ENCODE peak calls at places on chromosomes 3 and 15, in seven cellular contexts. R, C, X, L, W, B and J are unnamed samples.

GRCh38 chr3:132318451-132318850 is 1.2 kb downstream of the ACP3 start:
- DNase-seq in R (no peak), C (no peak), X (no peak), L (no peak), W (no peak), B (no peak), J (no peak)

GRCh38 chr3:11331101-11331500 is 58.9 kb downstream of the ATG7 start:
- DNase-seq in R (no peak), C (no peak), X (no peak), L (no peak), W (no peak), B (no peak), J (no peak)

GRCh38 chr3:154765241-154765640 is 314.9 kb upstream of the MME start:
- DNase-seq in R (no peak), C (no peak), X (no peak), L (no peak), W (no peak), B (no peak), J (no peak)

GRCh38 chr15:53193149-53193548 is 403.0 kb upstream of the ONECUT1 start:
- DNase-seq in R (no peak), C (peak), X (no peak), L (no peak), W (no peak), B (no peak), J (no peak)

GRCh38 chr3:190734490-190734889 is 128.0 kb downstream of the GMNC start:
- DNase-seq in R (no peak), C (no peak), X (no peak), L (no peak), W (no peak), B (no peak), J (no peak)

GRCh38 chr3:170038434-170039110 is 777 bp downstream of the GPR160 start:
- DNase-seq in R (peak), C (peak), X (peak), L (no peak), W (no peak), B (peak), J (no peak)

GRCh38 chr15:33064878-33065277 is 129.6 kb downstream of the FMN1 start:
- DNase-seq in R (no peak), C (peak), X (no peak), L (no peak), W (peak), B (no peak), J (no peak)

GRCh38 chr3:159938712-159939111 is 49.9 kb upstream of the IL12A start:
- DNase-seq in R (no peak), C (no peak), X (no peak), L (no peak), W (no peak), B (no peak), J (no peak)

GRCh38 chr3:110813541-110813940 is 258.1 kb upstream of the NECTIN3 start:
- DNase-seq in R (no peak), C (no peak), X (no peak), L (no peak), W (no peak), B (no peak), J (no peak)

GRCh38 chr3:79139395-79140060 is 628.3 kb downstream of the ROBO1 start:
- DNase-seq in R (no peak), C (no peak), X (no peak), L (no peak), W (no peak), B (no peak), J (no peak)

GRCh38 chr3:117524890-117525289 is 815.3 kb downstream of the TUSC7 start:
- DNase-seq in R (no peak), C (no peak), X (no peak), L (no peak), W (no peak), B (no peak), J (no peak)

GRCh38 chr15:49675051-49675450 is 54.2 kb downstream of the DTWD1 start:
- DNase-seq in R (no peak), C (no peak), X (no peak), L (no peak), W (peak), B (no peak), J (no peak)

GRCh38 chr15:53401503-53401902 is 358.0 kb downstream of the WDR72 start:
- DNase-seq in R (no peak), C (no peak), X (no peak), L (no peak), W (no peak), B (no peak), J (no peak)

GRCh38 chr3:46087871-46088270 is 60.6 kb upstream of the XCR1 start:
- DNase-seq in R (no peak), C (no peak), X (peak), L (no peak), W (no peak), B (no peak), J (peak)

GRCh38 chr15:100877551-100877950 is 2.1 kb upstream of the ALDH1A3 start:
- DNase-seq in R (no peak), C (no peak), X (no peak), L (no peak), W (no peak), B (no peak), J (no peak)

GRCh38 chr15:100873029-100873677 is 6.5 kb upstream of the ALDH1A3 start:
- DNase-seq in R (no peak), C (peak), X (peak), L (no peak), W (peak), B (peak), J (no peak)

GRCh38 chr15:100875976-100876375 is 3.7 kb upstream of the ALDH1A3 start:
- DNase-seq in R (no peak), C (no peak), X (no peak), L (no peak), W (no peak), B (no peak), J (no peak)

GRCh38 chr15:100878130-100878529 is 1.5 kb upstream of the ALDH1A3 start:
- DNase-seq in R (no peak), C (no peak), X (no peak), L (no peak), W (no peak), B (no peak), J (no peak)

DNA sequence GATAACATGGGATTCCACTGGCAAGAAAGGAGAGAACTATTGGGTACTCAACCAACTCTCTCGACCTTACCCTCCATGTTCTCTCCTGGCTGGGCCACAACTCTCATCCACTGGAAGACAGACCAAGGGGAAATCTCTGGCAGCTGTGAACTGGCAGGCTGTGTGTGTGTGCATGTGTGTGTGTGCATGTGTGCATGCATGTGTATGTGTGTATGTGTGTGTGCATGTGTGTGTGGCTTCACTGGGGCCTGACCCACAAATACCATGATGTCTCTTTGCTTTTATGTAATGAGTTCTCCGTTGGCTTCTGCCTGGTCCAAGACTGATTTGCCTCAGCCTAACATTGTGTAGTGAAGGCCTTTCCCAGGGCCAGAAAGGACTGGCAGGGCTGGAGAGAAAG is 4.1 kb upstream of the ALDH1A3 start:
- DNase-seq in R (no peak), C (no peak), X (no peak), L (no peak), W (no peak), B (no peak), J (no peak)
- H3K4me3 ChIP-seq in R (no peak), C (no peak), X (no peak), L (no peak), W (no peak), B (no peak), J (no peak)

DNA sequence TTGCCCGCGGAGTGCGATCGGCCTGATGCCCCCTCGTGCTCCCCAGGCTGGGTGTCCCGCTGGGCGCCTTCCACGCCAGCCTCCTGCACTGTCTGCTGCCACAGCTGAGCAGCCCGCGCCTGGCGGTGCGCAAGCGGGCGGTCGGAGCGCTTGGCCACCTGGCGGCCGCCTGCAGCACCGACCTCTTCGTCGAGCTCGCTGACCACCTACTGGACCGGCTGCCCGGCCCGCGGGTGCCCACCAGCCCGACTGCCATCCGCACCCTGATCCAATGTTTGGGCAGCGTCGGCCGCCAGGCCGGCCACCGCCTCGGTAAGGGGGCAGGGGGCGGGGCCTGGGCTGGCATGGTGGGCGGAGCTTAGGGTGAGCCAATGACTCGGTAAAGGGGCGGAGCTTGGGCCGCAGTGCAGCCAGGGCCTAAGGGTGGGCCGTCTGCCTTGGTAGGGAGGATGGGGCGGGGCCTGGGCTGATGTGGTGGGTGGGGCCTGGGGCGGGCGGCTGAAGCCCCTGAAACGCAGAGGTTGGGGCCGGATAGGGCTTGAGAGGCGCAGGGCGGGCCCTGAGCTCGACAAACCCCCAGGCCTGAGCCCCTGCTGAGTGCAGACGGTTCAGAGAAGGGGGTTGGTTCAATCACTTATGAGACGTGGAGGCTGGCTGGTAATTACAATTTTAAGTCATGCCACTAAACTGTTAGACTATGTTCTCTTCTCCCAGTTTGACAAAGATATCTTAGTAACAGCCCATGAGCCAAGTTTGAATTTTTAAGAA is 13.7 kb downstream of the CAND2 start:
- DNase-seq in R (peak), C (peak), X (peak), L (peak), W (peak), B (peak), J (no peak)
- TF ChIP-seq CTCF in R (peak), C (peak), X (peak), L (peak), W (peak), B (peak), J (no peak)

DNA sequence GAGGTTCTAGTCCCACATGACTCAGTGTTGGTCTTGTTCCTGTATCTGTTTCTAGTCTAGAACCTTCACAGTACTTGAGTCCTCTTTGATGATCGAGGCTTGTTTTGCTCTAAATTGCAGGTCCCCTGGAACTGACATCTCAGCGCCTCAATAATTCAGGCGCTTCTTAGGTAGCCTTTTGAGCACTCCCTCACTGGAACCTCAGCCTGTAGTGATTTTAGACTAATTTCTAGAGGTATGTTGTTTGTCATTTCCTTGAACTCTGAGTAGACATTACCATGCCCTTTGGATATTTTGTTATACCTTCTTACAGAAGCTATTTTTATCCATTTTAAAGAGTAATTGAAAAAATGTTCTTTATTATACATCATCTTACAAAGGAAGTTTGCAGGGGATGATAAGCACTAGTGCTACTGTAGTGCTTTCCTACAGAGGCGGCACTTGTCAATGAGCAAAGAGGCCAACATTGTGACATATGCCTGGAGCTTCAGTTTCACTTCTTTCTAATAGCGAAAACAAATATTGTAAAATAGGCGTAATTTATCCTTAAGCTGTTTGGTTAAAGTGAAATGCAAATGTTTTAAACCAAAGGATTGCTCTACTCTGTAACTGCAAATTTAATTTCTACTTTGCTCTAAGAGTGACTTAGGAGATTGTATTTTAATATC is 75.7 kb downstream of the EFL1 start:
- DNase-seq in R (no peak), C (no peak), X (no peak), L (no peak), W (no peak), B (no peak), J (no peak)
- H3K4me3 ChIP-seq in R (no peak), C (no peak), X (no peak), L (no peak), W (no peak), B (no peak), J (no peak)

DNA sequence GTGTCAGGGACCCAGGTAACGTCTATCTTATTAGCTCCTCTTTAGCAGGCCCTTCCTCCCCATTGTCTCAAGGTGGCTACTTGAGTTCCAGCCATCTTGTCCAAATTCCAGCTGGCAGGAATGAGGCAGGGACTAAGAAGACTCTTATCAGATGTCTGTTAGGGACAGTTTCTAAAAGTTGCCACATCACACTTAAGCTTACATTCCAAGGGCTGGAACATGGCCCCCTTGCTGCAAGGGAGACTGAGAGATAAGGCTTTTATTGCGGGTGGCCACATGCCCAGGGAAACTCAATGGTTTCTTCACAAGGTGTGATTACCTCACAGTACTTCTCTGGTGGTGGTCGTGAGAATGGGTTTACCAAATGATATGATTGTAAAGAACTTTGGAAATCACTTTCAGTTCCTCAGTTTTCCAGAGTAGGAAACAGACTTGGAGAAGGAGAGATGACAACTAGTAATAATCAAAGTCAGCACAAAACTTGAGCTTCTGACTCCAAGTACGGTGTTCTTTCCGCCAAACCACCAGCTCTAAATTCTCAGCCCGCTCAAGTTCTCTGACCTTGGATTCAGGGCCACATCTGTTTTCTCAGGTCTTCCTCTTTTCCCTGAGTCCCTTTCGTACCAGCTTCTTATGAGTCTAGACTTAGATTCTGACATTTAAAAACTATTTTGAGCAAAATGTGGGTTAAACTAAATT is 14.2 kb downstream of the PDIA5 start:
- DNase-seq in R (no peak), C (no peak), X (no peak), L (no peak), W (no peak), B (no peak), J (no peak)
- TF ChIP-seq CTCF in R (no peak), C (no peak), X (no peak), L (no peak), W (no peak), B (no peak), J (no peak)